ENCODE peak calls at places on chromosomes 13 and 19, in eight cellular contexts. F, D, G, I, W, H, A and B are unnamed samples.

GRCh38 chr13:67652887-67653286 is 422.8 kb upstream of the PCDH9 start:
- DNase-seq in G (no peak), I (no peak), W (no peak), H (no peak), A (no peak), F (no peak), D (no peak), B (no peak)

GRCh38 chr13:109998808-109999528 is 212.6 kb upstream of the IRS2 start:
- DNase-seq in D (no peak), A (peak), W (no peak), F (no peak), H (no peak), I (peak), G (no peak), B (peak)

GRCh38 chr19:17165715-17166114 is 49.4 kb upstream of the USE1 start:
- DNase-seq in H (no peak), G (no peak), W (no peak), D (no peak), F (no peak), I (no peak), A (no peak), B (no peak)

GRCh38 chr13:40993987-40994386 is 25.1 kb downstream of the ELF1 start:
- DNase-seq in A (no peak), H (no peak), I (no peak), D (peak), G (peak), W (no peak), F (no peak), B (no peak)

GRCh38 chr13:32728327-32728726 is 142.1 kb downstream of the PDS5B start:
- DNase-seq in F (no peak), W (no peak), D (no peak), I (no peak), H (no peak), A (no peak), G (no peak), B (no peak)

GRCh38 chr13:41603917-41604316 is 146.6 kb downstream of the RGCC start:
- DNase-seq in D (no peak), F (no peak), I (peak), A (no peak), H (no peak), G (peak), W (no peak), B (peak)

GRCh38 chr19:5137571-5138124 is 168.7 kb downstream of the KDM4B start:
- DNase-seq in G (no peak), H (no peak), W (no peak), F (no peak), A (no peak), I (no peak), D (peak), B (no peak)

GRCh38 chr13:46860734-46861133 is 36.1 kb downstream of the HTR2A start:
- DNase-seq in F (no peak), W (no peak), D (no peak), A (no peak), I (peak), H (no peak), G (no peak), B (no peak)

GRCh38 chr19:18785179-18786124 is 5.7 kb downstream of the COMP start:
- DNase-seq in W (peak), G (peak), D (no peak), H (peak), I (peak), A (peak), F (peak), B (peak)

GRCh38 chr19:4086336-4086953 is 19.7 kb upstream of the ZBTB7A start:
- DNase-seq in F (no peak), H (no peak), D (no peak), A (no peak), I (no peak), G (no peak), W (no peak), B (no peak)

GRCh38 chr13:99371956-99372355 is 64.8 kb upstream of the GPR183 start:
- DNase-seq in W (peak), G (no peak), I (no peak), F (no peak), H (no peak), A (no peak), D (no peak), B (no peak)

GRCh38 chr19:3450796-3451411 is 29.4 kb downstream of the SMIM24 start:
- DNase-seq in W (no peak), I (peak), H (peak), A (peak), D (no peak), G (no peak), F (peak), B (peak)

GRCh38 chr13:26878465-26878864 is 117.9 kb upstream of the GPR12 start:
- DNase-seq in D (no peak), I (no peak), A (no peak), F (no peak), H (no peak), G (no peak), W (no peak), B (no peak)

GRCh38 chr19:4186087-4186993 is 3.9 kb downstream of the ANKRD24 start:
- DNase-seq in I (peak), A (peak), D (no peak), G (peak), H (peak), W (peak), F (peak), B (peak)

GRCh38 chr19:53158119-53158656 is 665 bp downstream of the ZNF347 start:
- DNase-seq in D (no peak), G (no peak), F (peak), I (peak), H (peak), A (peak), W (no peak), B (no peak)

GRCh38 chr19:11268783-11269267 is 6.5 kb upstream of the DOCK6 start:
- DNase-seq in I (peak), W (no peak), G (no peak), D (no peak), H (peak), A (peak), F (peak), B (peak)

GRCh38 chr13:33279898-33280549 is 5.5 kb downstream of the STARD13 start:
- DNase-seq in W (no peak), I (peak), D (no peak), A (no peak), F (no peak), H (no peak), G (no peak), B (peak)

GRCh38 chr19:1232231-1232637 is 5.6 kb downstream of the CBARP start:
- DNase-seq in I (no peak), A (no peak), D (no peak), H (no peak), G (no peak), F (no peak), W (no peak), B (no peak)

GRCh38 chr13:47990427-47990826 is 10.6 kb downstream of the SUCLA2 start:
- DNase-seq in I (no peak), A (no peak), D (no peak), G (no peak), W (no peak), F (no peak), H (no peak), B (no peak)

GRCh38 chr13:83162493-83162892 is 719.8 kb downstream of the SLITRK1 start:
- DNase-seq in G (no peak), D (no peak), A (no peak), H (no peak), I (no peak), F (no peak), W (no peak), B (no peak)

GRCh38 chr13:67369895-67370660 is 139.9 kb upstream of the PCDH9 start:
- DNase-seq in I (peak), W (no peak), F (no peak), D (no peak), A (peak), H (no peak), G (no peak), B (peak)

GRCh38 chr19:17306285-17306714 is 628 bp downstream of the MRPL34 start:
- DNase-seq in A (no peak), F (no peak), G (no peak), W (no peak), I (no peak), H (no peak), D (no peak), B (no peak)

GRCh38 chr19:7605490-7606222 is 10.0 kb downstream of the CAMSAP3 start:
- DNase-seq in I (no peak), H (no peak), G (peak), W (no peak), D (peak), F (no peak), A (peak), B (no peak)

GRCh38 chr13:18952225-18953016 is 229.2 kb downstream of the TUBA3C start:
- DNase-seq in D (no peak), F (no peak), A (no peak), W (no peak), G (no peak), I (no peak), H (no peak), B (no peak)

GRCh38 chr13:75480691-75481175 is 1.2 kb downstream of the TBC1D4 start:
- DNase-seq in W (no peak), A (peak), F (peak), G (peak), I (peak), H (peak), D (peak), B (no peak)

GRCh38 chr19:14395710-14396338 is 14.6 kb downstream of the ADGRE5 start:
- DNase-seq in H (no peak), F (no peak), W (no peak), G (no peak), I (no peak), D (no peak), A (no peak), B (no peak)

GRCh38 chr13:80030491-80030890 is 310.4 kb downstream of the SPRY2 start:
- DNase-seq in H (peak), G (no peak), F (peak), I (no peak), D (no peak), W (no peak), A (no peak), B (peak)

GRCh38 chr13:100880166-100880565 is 205.6 kb upstream of the TMTC4 start:
- DNase-seq in H (no peak), I (no peak), F (no peak), A (peak), D (no peak), G (no peak), W (no peak), B (no peak)

GRCh38 chr19:57816652-57817051 is 1.9 kb upstream of the ZNF552 start:
- DNase-seq in D (no peak), F (no peak), I (no peak), W (no peak), G (no peak), A (no peak), H (no peak), B (no peak)

GRCh38 chr19:13002970-13003540 is 7.8 kb downstream of the NFIX start:
- DNase-seq in H (no peak), D (no peak), A (no peak), G (no peak), I (no peak), W (no peak), F (no peak), B (no peak)

GRCh38 chr19:53982056-53982455 is 9.4 kb upstream of the CACNG6 start:
- DNase-seq in G (no peak), H (no peak), W (no peak), D (no peak), A (peak), F (no peak), I (peak), B (no peak)

GRCh38 chr19:41323023-41323422 is 13.1 kb downstream of the CCDC97 start:
- DNase-seq in H (no peak), G (no peak), A (peak), D (no peak), F (peak), I (peak), W (no peak), B (no peak)

GRCh38 chr19:1668339-1669123 is 16.1 kb upstream of the TCF3 start:
- DNase-seq in A (no peak), H (no peak), I (no peak), G (no peak), F (no peak), W (no peak), D (no peak), B (no peak)